ENCODE peak calls at places on chromosomes 11 and 22, in nine cellular contexts. P is stimulated activated CD8-positive, alpha-beta memory T cell treated with anti-CD3 and anti-CD28 coated beads, Interleukin-7, amount 100 ng/mL, for 48 hours; Q is tibial artery; F is HFFc6; R is NCI-H460; Y is midbrain; B is mammary epithelial cell; V is Caco-2; U is HTR-8/SVneo. G is an unnamed sample.

GRCh38 chr11:69801513-69802335 is 17.5 kb downstream of the FGF3 start:
- DNase-seq in U (peak; percentile 63), R (no peak), V (peak; percentile 78), Q (no peak), P (no peak), F (no peak), B (no peak), Y (no peak), G (peak; percentile 63)

GRCh38 chr11:33775832-33776231 is 1.5 kb upstream of the FBXO3 start:
- DNase-seq in Q (no peak), V (no peak), R (no peak), P (no peak), U (no peak), B (no peak), Y (no peak), F (no peak), G (no peak)

GRCh38 chr11:1112351-1113191 is 37.9 kb downstream of the MUC2 start:
- DNase-seq in U (no peak), Q (no peak), B (no peak), Y (no peak), F (no peak), R (no peak), P (no peak), V (no peak), G (no peak)

GRCh38 chr11:127888396-127888795 is 699.0 kb downstream of the ETS1 start:
- DNase-seq in U (no peak), Y (no peak), V (no peak), R (no peak), B (no peak), P (no peak), Q (no peak), F (no peak), G (no peak)

GRCh38 chr11:102620858-102621561 is 4.1 kb downstream of the MMP20 start:
- DNase-seq in R (no peak), U (no peak), Y (no peak), V (no peak), Q (peak; percentile 28), B (no peak), P (no peak), F (peak; percentile 35), G (no peak)

GRCh38 chr22:23547818-23548500 is 32.1 kb downstream of the IGLL1 start:
- DNase-seq in V (no peak), R (no peak), P (no peak), B (peak; percentile 10), U (no peak), Q (no peak), Y (no peak), F (no peak), G (no peak)

GRCh38 chr11:127873478-127873877 is 713.9 kb downstream of the ETS1 start:
- DNase-seq in B (no peak), Q (no peak), V (no peak), U (no peak), R (no peak), F (no peak), P (no peak), Y (no peak), G (no peak)

GRCh38 chr22:38873469-38874411 is 1.7 kb upstream of the CBX6 start:
- DNase-seq in P (no peak), Q (no peak), B (peak; percentile 94), R (no peak), Y (no peak), V (no peak), F (no peak), U (no peak), G (no peak)

GRCh38 chr11:64581057-64581523 is 9.9 kb upstream of the SLC22A12 start:
- DNase-seq in Q (no peak), Y (no peak), P (no peak), F (no peak), U (no peak), V (no peak), B (no peak), R (no peak), G (no peak)

GRCh38 chr22:38996105-38996504 is 14.0 kb downstream of the APOBEC3B start:
- DNase-seq in V (no peak), Q (no peak), Y (no peak), P (no peak), B (no peak), R (no peak), F (no peak), U (no peak), G (no peak)

GRCh38 chr11:39220501-39221230 is 2238.8 kb downstream of the LRRC4C start:
- DNase-seq in U (no peak), R (no peak), B (no peak), V (no peak), Q (no peak), F (no peak), Y (no peak), P (no peak), G (no peak)

GRCh38 chr11:79492008-79492407 is 51.2 kb upstream of the TENM4 start:
- DNase-seq in Q (no peak), R (no peak), V (no peak), F (no peak), P (no peak), Y (no peak), U (no peak), B (no peak), G (no peak)

GRCh38 chr11:91686700-91687099 is 537.9 kb upstream of the FAT3 start:
- DNase-seq in R (no peak), U (no peak), V (no peak), B (no peak), Y (no peak), P (no peak), Q (no peak), F (no peak), G (no peak)

GRCh38 chr11:120197977-120198376 is 12.9 kb upstream of the OAF start:
- DNase-seq in U (no peak), R (no peak), Y (peak; percentile 12), P (no peak), B (no peak), Q (no peak), F (no peak), V (no peak), G (no peak)

GRCh38 chr22:50171319-50171964 is 911 bp downstream of the PANX2 start:
- DNase-seq in F (no peak), B (no peak), P (no peak), U (no peak), Q (no peak), Y (no peak), R (no peak), V (no peak), G (peak; percentile 13)

GRCh38 chr11:124608146-124608545 is 3.1 kb upstream of the PANX3 start:
- DNase-seq in Q (no peak), R (no peak), U (no peak), F (no peak), V (no peak), P (no peak), B (no peak), Y (no peak), G (no peak)

GRCh38 chr22:45604239-45604711 is 67.4 kb upstream of the ATXN10 start:
- DNase-seq in Y (no peak), Q (peak; percentile 51), U (no peak), V (no peak), P (no peak), B (peak; percentile 92), F (peak; percentile 46), R (no peak), G (no peak)

GRCh38 chr11:65654375-65655349 is 8.1 kb downstream of the RELA start:
- DNase-seq in Y (no peak), B (no peak), P (no peak), U (no peak), R (no peak), V (no peak), Q (no peak), F (no peak), G (no peak)

GRCh38 chr11:72598901-72599300 is 75.3 kb downstream of the PDE2A start:
- DNase-seq in V (peak; percentile 76), Q (peak; percentile 36), R (peak; percentile 22), B (no peak), U (peak; percentile 51), P (no peak), F (peak; percentile 33), Y (peak; percentile 28), G (peak; percentile 52)

GRCh38 chr11:69297926-69298777 is 4.2 kb downstream of the MYEOV start:
- DNase-seq in Y (peak; percentile 37), Q (peak; percentile 88), P (no peak), B (peak; percentile 91), R (peak; percentile 72), V (peak; percentile 75), U (peak; percentile 86), F (peak; percentile 89), G (no peak)

GRCh38 chr11:133782116-133782725 is 63.1 kb downstream of the SPATA19 start:
- DNase-seq in F (no peak), P (no peak), U (no peak), V (no peak), Q (no peak), R (no peak), B (no peak), Y (no peak), G (no peak)

GRCh38 chr11:84384637-84385227 is 1098.6 kb upstream of the CCDC90B start:
- DNase-seq in Q (peak; percentile 59), V (peak; percentile 68), B (peak; percentile 28), R (peak; percentile 29), P (no peak), F (peak; percentile 2), Y (peak; percentile 73), U (peak; percentile 10), G (peak; percentile 56)

GRCh38 chr22:41876675-41877074 is 38.2 kb downstream of the SHISA8 start:
- DNase-seq in Q (no peak), R (no peak), F (no peak), Y (no peak), B (no peak), U (no peak), V (no peak), P (no peak), G (no peak)

GRCh38 chr11:33045551-33046255 is 6.3 kb downstream of the TCP11L1 start:
- DNase-seq in P (no peak), R (no peak), F (peak; percentile 50), Q (no peak), V (peak; percentile 45), Y (no peak), B (peak; percentile 81), U (no peak), G (no peak)

GRCh38 chr22:49754674-49755590 is 72.7 kb downstream of the BRD1 start:
- DNase-seq in P (no peak), U (no peak), Y (no peak), V (no peak), R (no peak), B (no peak), Q (no peak), F (no peak), G (no peak)

GRCh38 chr22:38799265-38800002 is 5.5 kb upstream of the DNAL4 start:
- DNase-seq in Q (no peak), P (no peak), B (no peak), Y (no peak), F (peak; percentile 5), R (no peak), U (no peak), V (no peak), G (no peak)

GRCh38 chr11:45089845-45090499 is 56.5 kb upstream of the PRDM11 start:
- DNase-seq in F (peak; percentile 32), R (no peak), U (no peak), B (peak; percentile 40), Y (no peak), Q (no peak), V (no peak), P (no peak), G (no peak)

GRCh38 chr11:75374646-75375045 is 23.2 kb upstream of the ARRB1 start:
- DNase-seq in V (no peak), U (no peak), P (no peak), Y (no peak), B (no peak), F (no peak), R (no peak), Q (no peak), G (no peak)

G was measured in BE2C.